ENCODE peak calls at places on chromosomes 3 and 15, in four cellular contexts. One of them, this sample, is unnamed.

GRCh38 chr15:101315736-101316135 is 20.7 kb upstream of the SNRPA1 start:
- DNase-seq in retinal pigment epithelial cell: no peak
- DNase-seq in activated gamma-delta T cell treated with Interleukin-2 at 50 U/mL for 16 hours: no peak
- DNase-seq in stimulated activated CD8-positive, alpha-beta memory T cell treated with anti-CD3 and anti-CD28 coated beads, Interleukin-4, amount 100 ng/mL, for 24 hours: no peak
- DNase-seq in this sample: no peak

GRCh38 chr3:130392266-130392665 is 46.8 kb downstream of the COL6A5 start:
- DNase-seq in retinal pigment epithelial cell: no peak
- DNase-seq in activated gamma-delta T cell treated with Interleukin-2 at 50 U/mL for 16 hours: no peak
- DNase-seq in stimulated activated CD8-positive, alpha-beta memory T cell treated with anti-CD3 and anti-CD28 coated beads, Interleukin-4, amount 100 ng/mL, for 24 hours: no peak
- DNase-seq in this sample: no peak

GRCh38 chr3:126034481-126035361 is 49.2 kb downstream of the SLC41A3 start:
- DNase-seq in retinal pigment epithelial cell: no peak
- DNase-seq in activated gamma-delta T cell treated with Interleukin-2 at 50 U/mL for 16 hours: no peak
- DNase-seq in stimulated activated CD8-positive, alpha-beta memory T cell treated with anti-CD3 and anti-CD28 coated beads, Interleukin-4, amount 100 ng/mL, for 24 hours: no peak
- DNase-seq in this sample: peak

GRCh38 chr15:72342385-72342784 is 22.4 kb upstream of the CELF6 start:
- DNase-seq in retinal pigment epithelial cell: no peak
- DNase-seq in activated gamma-delta T cell treated with Interleukin-2 at 50 U/mL for 16 hours: peak
- DNase-seq in stimulated activated CD8-positive, alpha-beta memory T cell treated with anti-CD3 and anti-CD28 coated beads, Interleukin-4, amount 100 ng/mL, for 24 hours: no peak
- DNase-seq in this sample: no peak

GRCh38 chr3:97684490-97684889 is 80.1 kb upstream of the ARL6 start:
- DNase-seq in retinal pigment epithelial cell: no peak
- DNase-seq in activated gamma-delta T cell treated with Interleukin-2 at 50 U/mL for 16 hours: no peak
- DNase-seq in stimulated activated CD8-positive, alpha-beta memory T cell treated with anti-CD3 and anti-CD28 coated beads, Interleukin-4, amount 100 ng/mL, for 24 hours: no peak
- DNase-seq in this sample: no peak

GRCh38 chr3:148379763-148380162 is 317.9 kb upstream of the AGTR1 start:
- DNase-seq in retinal pigment epithelial cell: peak
- DNase-seq in activated gamma-delta T cell treated with Interleukin-2 at 50 U/mL for 16 hours: no peak
- DNase-seq in stimulated activated CD8-positive, alpha-beta memory T cell treated with anti-CD3 and anti-CD28 coated beads, Interleukin-4, amount 100 ng/mL, for 24 hours: no peak
- DNase-seq in this sample: peak

GRCh38 chr15:95446854-95447253 is 883.6 kb upstream of the NR2F2 start:
- DNase-seq in retinal pigment epithelial cell: no peak
- DNase-seq in activated gamma-delta T cell treated with Interleukin-2 at 50 U/mL for 16 hours: peak
- DNase-seq in stimulated activated CD8-positive, alpha-beta memory T cell treated with anti-CD3 and anti-CD28 coated beads, Interleukin-4, amount 100 ng/mL, for 24 hours: no peak
- DNase-seq in this sample: no peak

GRCh38 chr15:75884041-75884440 is 19.6 kb upstream of the FBXO22 start:
- DNase-seq in retinal pigment epithelial cell: no peak
- DNase-seq in activated gamma-delta T cell treated with Interleukin-2 at 50 U/mL for 16 hours: no peak
- DNase-seq in stimulated activated CD8-positive, alpha-beta memory T cell treated with anti-CD3 and anti-CD28 coated beads, Interleukin-4, amount 100 ng/mL, for 24 hours: no peak
- DNase-seq in this sample: peak

GRCh38 chr3:58217209-58217811 is 6.5 kb upstream of the DNASE1L3 start:
- DNase-seq in retinal pigment epithelial cell: peak
- DNase-seq in activated gamma-delta T cell treated with Interleukin-2 at 50 U/mL for 16 hours: peak
- DNase-seq in stimulated activated CD8-positive, alpha-beta memory T cell treated with anti-CD3 and anti-CD28 coated beads, Interleukin-4, amount 100 ng/mL, for 24 hours: peak
- DNase-seq in this sample: peak

GRCh38 chr3:54660599-54661210 is 267.2 kb downstream of the LRTM1 start:
- DNase-seq in retinal pigment epithelial cell: no peak
- DNase-seq in activated gamma-delta T cell treated with Interleukin-2 at 50 U/mL for 16 hours: no peak
- DNase-seq in stimulated activated CD8-positive, alpha-beta memory T cell treated with anti-CD3 and anti-CD28 coated beads, Interleukin-4, amount 100 ng/mL, for 24 hours: no peak
- DNase-seq in this sample: no peak

GRCh38 chr15:28132524-28133275 is 33.6 kb upstream of the OCA2 start:
- DNase-seq in retinal pigment epithelial cell: no peak
- DNase-seq in activated gamma-delta T cell treated with Interleukin-2 at 50 U/mL for 16 hours: no peak
- DNase-seq in stimulated activated CD8-positive, alpha-beta memory T cell treated with anti-CD3 and anti-CD28 coated beads, Interleukin-4, amount 100 ng/mL, for 24 hours: no peak
- DNase-seq in this sample: peak

GRCh38 chr3:108472011-108472591 is 38.3 kb downstream of the MYH15 start:
- DNase-seq in retinal pigment epithelial cell: peak
- DNase-seq in activated gamma-delta T cell treated with Interleukin-2 at 50 U/mL for 16 hours: no peak
- DNase-seq in stimulated activated CD8-positive, alpha-beta memory T cell treated with anti-CD3 and anti-CD28 coated beads, Interleukin-4, amount 100 ng/mL, for 24 hours: no peak
- DNase-seq in this sample: peak

GRCh38 chr3:182803006-182803405 is 9.7 kb downstream of the ATP11B start:
- DNase-seq in retinal pigment epithelial cell: no peak
- DNase-seq in activated gamma-delta T cell treated with Interleukin-2 at 50 U/mL for 16 hours: no peak
- DNase-seq in stimulated activated CD8-positive, alpha-beta memory T cell treated with anti-CD3 and anti-CD28 coated beads, Interleukin-4, amount 100 ng/mL, for 24 hours: no peak
- DNase-seq in this sample: no peak